ENCODE peak calls at places on chromosomes 5 and 9, in five cellular contexts. A is stimulated activated CD4-positive, alpha-beta T cell treated with anti-CD3 and anti-CD28 coated beads, TNF-alpha, amount 100 ng/mL, for 1 hour; P is activated CD4-positive, CD25-positive, alpha-beta regulatory T cell treated with anti-CD3 and anti-CD28 coated beads, Interleukin-2, amount 50 U/mL, for 72 hours; R is ureter; V is H54. Q is an unnamed sample.

GRCh38 chr9:117437283-117437682 is 22.4 kb upstream of the ASTN2 start:
- DNase-seq in A (no peak), P (no peak), R (no peak), V (no peak), Q (no peak)

GRCh38 chr5:139634541-139634940 is 13.6 kb upstream of the CXXC5 start:
- DNase-seq in A (no peak), R (no peak), V (no peak), P (no peak), Q (no peak)

GRCh38 chr9:112970939-112971338 is 41.1 kb downstream of the ZNF883 start:
- DNase-seq in P (no peak), A (no peak), V (no peak), R (no peak), Q (no peak)

GRCh38 chr5:73442152-73442860 is 6.3 kb downstream of the FOXD1 start:
- DNase-seq in P (no peak), V (no peak), A (no peak), R (no peak), Q (no peak)

GRCh38 chr9:105693435-105694275 is 686 bp upstream of the TMEM38B start:
- DNase-seq in A (no peak), V (no peak), P (no peak), R (no peak), Q (no peak)

GRCh38 chr5:132230871-132231270 is 3.2 kb upstream of the P4HA2 start:
- DNase-seq in R (no peak), V (no peak), P (no peak), A (no peak), Q (no peak)

GRCh38 chr9:71620806-71621205 is 147.5 kb downstream of the CEMIP2 start:
- DNase-seq in V (no peak), P (no peak), A (no peak), R (no peak), Q (no peak)

GRCh38 chr9:107894572-107895261 is 405.1 kb upstream of the KLF4 start:
- DNase-seq in V (no peak), R (no peak), A (no peak), P (no peak), Q (no peak)

GRCh38 chr5:93583799-93584530 is 943 bp downstream of the NR2F1 start:
- DNase-seq in V (no peak), A (no peak), R (no peak), P (peak; percentile 34), Q (no peak)

GRCh38 chr9:91047529-91047928 is 245.9 kb downstream of the SYK start:
- DNase-seq in P (no peak), A (no peak), V (no peak), R (no peak), Q (no peak)

GRCh38 chr9:96877269-96877668 is 23.0 kb upstream of the ZNF782 start:
- DNase-seq in P (no peak), A (no peak), V (no peak), R (no peak), Q (no peak)

GRCh38 chr5:132001647-132002561 is 9.6 kb downstream of the ACSL6 start:
- DNase-seq in V (peak; percentile 68), A (no peak), P (no peak), R (no peak), Q (no peak)

GRCh38 chr5:31921852-31922305 is 252.2 kb downstream of the GOLPH3 start:
- DNase-seq in A (no peak), R (no peak), V (peak; percentile 62), P (no peak), Q (no peak)

GRCh38 chr9:109855540-109855939 is 75.5 kb downstream of the PALM2AKAP2 start:
- DNase-seq in P (no peak), V (no peak), R (no peak), A (no peak), Q (no peak)

GRCh38 chr5:52893105-52893504 is 96.0 kb upstream of the ITGA2 start:
- DNase-seq in A (no peak), V (no peak), R (no peak), P (no peak), Q (no peak)

GRCh38 chr5:160233215-160233614 is 3.9 kb downstream of the FABP6 start:
- DNase-seq in A (no peak), V (no peak), P (no peak), R (no peak), Q (no peak)

GRCh38 chr5:71938886-71939285 is 168.4 kb upstream of the MAP1B start:
- DNase-seq in A (no peak), R (peak; percentile 66), P (no peak), V (no peak), Q (no peak)

GRCh38 chr5:91957671-91958070 is 574.6 kb upstream of the ARRDC3 start:
- DNase-seq in A (no peak), P (no peak), V (peak; percentile 1), R (no peak), Q (no peak)

GRCh38 chr9:119289740-119290139 is 79.5 kb downstream of the BRINP1 start:
- DNase-seq in R (peak; percentile 64), P (no peak), A (no peak), V (peak; percentile 56), Q (no peak)

GRCh38 chr9:29214162-29214520 is 1640.9 kb upstream of the C9orf72 start:
- DNase-seq in V (no peak), P (no peak), R (no peak), A (no peak), Q (no peak)

GRCh38 chr9:109320338-109320733 is 523 bp downstream of the EPB41L4B start:
- DNase-seq in R (no peak), A (no peak), P (no peak), V (no peak), Q (no peak)

GRCh38 chr9:36560813-36561212 is 11.9 kb upstream of the MELK start:
- DNase-seq in V (no peak), P (no peak), A (no peak), R (no peak), Q (no peak)

GRCh38 chr5:132662925-132663770 is 5.2 kb downstream of the IL13 start:
- DNase-seq in A (no peak), R (no peak), V (no peak), P (no peak), Q (no peak)

GRCh38 chr5:158899792-158900191 is 199.9 kb downstream of the EBF1 start:
- DNase-seq in R (peak; percentile 64), A (no peak), V (no peak), P (no peak), Q (no peak)

GRCh38 chr9:115229496-115229895 is 111.5 kb upstream of the TNC start:
- DNase-seq in P (no peak), V (no peak), A (no peak), R (no peak), Q (no peak)

GRCh38 chr5:172768573-172769323 is 2.2 kb downstream of the DUSP1 start:
- DNase-seq in A (no peak), R (no peak), P (no peak), V (no peak), Q (no peak)

GRCh38 chr9:136409557-136410455 is 608 bp downstream of the ENTR1 start:
- DNase-seq in A (no peak), P (peak; percentile 51), V (peak; percentile 58), R (no peak), Q (no peak)

GRCh38 chr5:61295365-61295764 is 36.7 kb upstream of the ZSWIM6 start:
- DNase-seq in R (no peak), V (no peak), P (no peak), A (no peak), Q (no peak)

GRCh38 chr5:1552469-1553255 is 28.9 kb upstream of the LPCAT1 start:
- DNase-seq in V (no peak), R (peak; percentile 41), A (no peak), P (no peak), Q (no peak)

GRCh38 chr9:122379340-122379739 is 8.5 kb downstream of the PTGS1 start:
- DNase-seq in A (no peak), P (no peak), V (no peak), R (no peak), Q (no peak)

GRCh38 chr5:173456751-173457171 is 128.5 kb upstream of the STC2 start:
- DNase-seq in R (no peak), P (no peak), A (no peak), V (no peak), Q (no peak)

GRCh38 chr5:93281980-93282772 is 298.8 kb downstream of the NR2F1-AS1 start:
- DNase-seq in V (no peak), R (peak; percentile 59), A (no peak), P (no peak), Q (no peak)